ENCODE peak calls at places on chromosomes 12 and 14, in five cellular contexts. B, X, T, P and F are unnamed samples.

GRCh38 chr12:49055978-49056754 is 4.4 kb downstream of the KMT2D start:
- DNase-seq in X (no peak), T (no peak), B (peak), P (peak), F (peak)

GRCh38 chr12:96241484-96242256 is 47.5 kb downstream of the ELK3 start:
- DNase-seq in B (peak), T (no peak), P (peak), X (peak), F (no peak)

GRCh38 chr12:58106185-58106584 is 164.8 kb downstream of the ATP23 start:
- DNase-seq in P (no peak), B (no peak), T (no peak), X (no peak), F (no peak)

GRCh38 chr12:115598827-115599226 is 678.7 kb downstream of the MED13L start:
- DNase-seq in X (no peak), B (no peak), T (peak), P (no peak), F (no peak)

GRCh38 chr14:73153272-73153671 is 17.0 kb downstream of the PSEN1 start:
- DNase-seq in T (no peak), P (no peak), X (no peak), B (no peak), F (no peak)

GRCh38 chr14:47674148-47674545 is 1.3 kb downstream of the MDGA2 start:
- DNase-seq in T (no peak), B (no peak), P (no peak), X (no peak), F (peak)

GRCh38 chr14:79584679-79585078 is 626.6 kb downstream of the DIO2 start:
- DNase-seq in B (no peak), X (no peak), T (no peak), P (peak), F (no peak)

GRCh38 chr12:14995583-14996425 is 23.0 kb downstream of the PDE6H start:
- DNase-seq in T (no peak), P (peak), B (peak), X (no peak), F (no peak)

GRCh38 chr12:50842637-50843493 is at the start of gene TMPRSS12:
- DNase-seq in X (no peak), T (peak), P (no peak), B (peak), F (no peak)

GRCh38 chr12:7068240-7068993 is 7.9 kb downstream of the C1S start:
- DNase-seq in T (peak), X (no peak), B (no peak), P (no peak), F (peak)

GRCh38 chr14:61476737-61477410 is 155.5 kb downstream of the PRKCH start:
- DNase-seq in B (peak), T (no peak), P (peak), X (peak), F (no peak)

GRCh38 chr12:64621257-64621942 is 11.1 kb downstream of the RASSF3 start:
- DNase-seq in P (no peak), T (no peak), B (peak), X (no peak), F (no peak)

GRCh38 chr14:64218344-64219240 is 75.6 kb downstream of the ESR2 start:
- DNase-seq in T (no peak), P (no peak), B (no peak), X (no peak), F (no peak)

GRCh38 chr12:100317371-100317770 is 39.5 kb upstream of the SLC17A8 start:
- DNase-seq in T (no peak), B (no peak), X (no peak), P (no peak), F (no peak)

GRCh38 chr12:67651380-67651695 is 2.8 kb downstream of the DYRK2 start:
- DNase-seq in P (peak), T (no peak), X (no peak), B (peak), F (no peak)

GRCh38 chr12:25644964-25645363 is 91.9 kb upstream of the LMNTD1 start:
- DNase-seq in P (no peak), B (no peak), X (no peak), T (no peak), F (no peak)

GRCh38 chr12:8676651-8677050 is 14.0 kb upstream of the MFAP5 start:
- DNase-seq in B (no peak), X (no peak), T (no peak), P (peak), F (no peak)

GRCh38 chr14:23454445-23454856 is 15.1 kb upstream of the NGDN start:
- DNase-seq in P (no peak), X (no peak), B (no peak), T (no peak), F (peak)

GRCh38 chr14:64234877-64235651 is 59.1 kb downstream of the ESR2 start:
- DNase-seq in B (peak), T (no peak), X (no peak), P (peak), F (peak)

GRCh38 chr12:108000111-108000510 is 129.0 kb upstream of the WSCD2 start:
- DNase-seq in T (no peak), P (no peak), X (no peak), B (no peak), F (no peak)

GRCh38 chr14:74886001-74886400 is 4.3 kb downstream of the DLST start:
- DNase-seq in P (no peak), T (no peak), B (no peak), X (no peak), F (no peak)

GRCh38 chr12:9869307-9870161 is at the start of gene CLEC2B:
- DNase-seq in X (peak), P (peak), B (peak), T (no peak), F (no peak)